ENCODE peak calls at places on chromosomes 7 and 10, in nine cellular contexts. J is HFF-Myc, O is tibial nerve, S is colonic mucosa, A is GM23338, N is RWPE1, E is A549, R is fibroblast of pulmonary artery, Q is suprapubic skin. Y is an unnamed sample.

GRCh38 chr7:103765891-103766290 is 223.6 kb downstream of the RELN start:
- DNase-seq in J (no peak), O (no peak), S (no peak), A (peak), N (no peak), E (no peak), R (no peak), Q (no peak), Y (no peak)

GRCh38 chr7:21749318-21749717 is 196.4 kb downstream of the CDCA7L start:
- DNase-seq in J (no peak), O (no peak), S (no peak), A (peak), N (no peak), E (no peak), R (no peak), Q (no peak), Y (no peak)

GRCh38 chr7:158917818-158918217 is 61.5 kb downstream of the DYNC2I1 start:
- DNase-seq in J (no peak), O (no peak), S (no peak), A (no peak), N (no peak), E (no peak), R (no peak), Q (no peak), Y (no peak)

GRCh38 chr10:665579-666091 is 23.8 kb downstream of the DIP2C start:
- DNase-seq in J (no peak), O (no peak), S (no peak), A (no peak), N (no peak), E (no peak), R (peak), Q (no peak), Y (peak)

GRCh38 chr10:103915794-103916193 is 2.2 kb downstream of the STN1 start:
- DNase-seq in J (no peak), O (no peak), S (no peak), A (no peak), N (no peak), E (no peak), R (no peak), Q (no peak), Y (no peak)

GRCh38 chr7:16647435-16647960 is 1.5 kb downstream of the BZW2 start:
- DNase-seq in J (no peak), O (no peak), S (no peak), A (no peak), N (no peak), E (no peak), R (no peak), Q (no peak), Y (no peak)

GRCh38 chr10:98415710-98416077 is 712 bp upstream of the PYROXD2 start:
- DNase-seq in J (no peak), O (peak), S (no peak), A (no peak), N (no peak), E (no peak), R (peak), Q (no peak), Y (no peak)

GRCh38 chr10:24882047-24882698 is 70.2 kb downstream of the PRTFDC1 start:
- DNase-seq in J (no peak), O (no peak), S (no peak), A (no peak), N (no peak), E (no peak), R (peak), Q (no peak), Y (no peak)

GRCh38 chr10:113775681-113776294 is 24.3 kb downstream of the PLEKHS1 start:
- DNase-seq in J (no peak), O (no peak), S (no peak), A (peak), N (no peak), E (peak), R (no peak), Q (no peak), Y (no peak)

GRCh38 chr10:96619803-96620773 is 33.3 kb upstream of the TM9SF3 start:
- DNase-seq in J (no peak), O (no peak), S (peak), A (no peak), N (no peak), E (no peak), R (peak), Q (no peak), Y (no peak)

GRCh38 chr7:57211428-57212100 is 79.3 kb upstream of the ZNF479 start:
- DNase-seq in J (no peak), O (no peak), S (no peak), A (no peak), N (no peak), E (no peak), R (no peak), Q (no peak), Y (no peak)

GRCh38 chr7:34752929-34753328 is 94.9 kb downstream of the NPSR1 start:
- DNase-seq in J (no peak), O (no peak), S (no peak), A (no peak), N (no peak), E (no peak), R (no peak), Q (no peak), Y (no peak)

GRCh38 chr7:25846722-25847121 is 305.3 kb upstream of the NFE2L3 start:
- DNase-seq in J (no peak), O (peak), S (peak), A (no peak), N (no peak), E (no peak), R (peak), Q (peak), Y (no peak)

GRCh38 chr10:112906945-112907344 is 43.1 kb upstream of the TCF7L2 start:
- DNase-seq in J (no peak), O (no peak), S (no peak), A (no peak), N (no peak), E (no peak), R (no peak), Q (no peak), Y (no peak)

GRCh38 chr7:106153891-106154449 is 41.9 kb upstream of the SYPL1 start:
- DNase-seq in J (peak), O (peak), S (peak), A (peak), N (peak), E (peak), R (peak), Q (peak), Y (peak)

GRCh38 chr7:28759373-28760013 is 198.6 kb downstream of the TRIL start:
- DNase-seq in J (no peak), O (no peak), S (no peak), A (peak), N (no peak), E (no peak), R (no peak), Q (no peak), Y (no peak)

GRCh38 chr10:63027533-63027932 is 105.6 kb upstream of the NRBF2 start:
- DNase-seq in J (no peak), O (peak), S (no peak), A (no peak), N (no peak), E (no peak), R (no peak), Q (no peak), Y (no peak)

GRCh38 chr7:159092701-159093121 is 52.0 kb downstream of the VIPR2 start:
- DNase-seq in J (no peak), O (no peak), S (no peak), A (no peak), N (no peak), E (no peak), R (no peak), Q (peak), Y (no peak)

GRCh38 chr10:32144817-32145688 is 88.8 kb upstream of the KIF5B start:
- DNase-seq in J (no peak), O (no peak), S (peak), A (no peak), N (no peak), E (no peak), R (no peak), Q (no peak), Y (no peak)

GRCh38 chr7:107661081-107661864 is 645 bp downstream of the SLC26A4 start:
- DNase-seq in J (no peak), O (peak), S (peak), A (peak), N (peak), E (no peak), R (peak), Q (peak), Y (peak)

GRCh38 chr7:110372685-110373084 is 718.2 kb upstream of the LRRN3 start:
- DNase-seq in J (no peak), O (no peak), S (no peak), A (no peak), N (no peak), E (no peak), R (no peak), Q (no peak), Y (no peak)

GRCh38 chr7:120792861-120793130 is 65.1 kb downstream of the TSPAN12 start:
- DNase-seq in J (no peak), O (no peak), S (no peak), A (no peak), N (no peak), E (no peak), R (no peak), Q (no peak), Y (no peak)

GRCh38 chr10:114825513-114826253 is 4.1 kb downstream of the FHIP2A start:
- DNase-seq in J (peak), O (no peak), S (no peak), A (no peak), N (no peak), E (no peak), R (peak), Q (no peak), Y (no peak)

GRCh38 chr10:37992083-37992482 is 15.6 kb upstream of the ZNF25 start:
- DNase-seq in J (no peak), O (no peak), S (no peak), A (no peak), N (no peak), E (no peak), R (no peak), Q (no peak), Y (no peak)

GRCh38 chr10:16545126-16545736 is 23.6 kb upstream of the C1QL3 start:
- DNase-seq in J (peak), O (no peak), S (no peak), A (peak), N (peak), E (peak), R (peak), Q (no peak), Y (no peak)

GRCh38 chr7:87452279-87452678 is 23.2 kb downstream of the ABCB4 start:
- DNase-seq in J (no peak), O (no peak), S (no peak), A (no peak), N (no peak), E (no peak), R (no peak), Q (no peak), Y (no peak)

GRCh38 chr10:96322275-96322674 is 18.0 kb downstream of the DNTT start:
- DNase-seq in J (no peak), O (no peak), S (no peak), A (no peak), N (no peak), E (no peak), R (no peak), Q (no peak), Y (no peak)

GRCh38 chr10:114195079-114195478 is 15.9 kb downstream of the TDRD1 start:
- DNase-seq in J (no peak), O (no peak), S (no peak), A (no peak), N (no peak), E (no peak), R (no peak), Q (no peak), Y (no peak)

GRCh38 chr7:13278020-13278419 is 590.6 kb downstream of the ARL4A start:
- DNase-seq in J (no peak), O (no peak), S (no peak), A (no peak), N (no peak), E (no peak), R (no peak), Q (no peak), Y (no peak)

GRCh38 chr7:1421946-1422345 is 37.3 kb downstream of the MICALL2 start:
- DNase-seq in J (no peak), O (no peak), S (no peak), A (no peak), N (no peak), E (no peak), R (no peak), Q (no peak), Y (no peak)

GRCh38 chr10:86759073-86759672 is 2.8 kb downstream of the BMPR1A start:
- DNase-seq in J (no peak), O (no peak), S (no peak), A (no peak), N (no peak), E (no peak), R (no peak), Q (no peak), Y (no peak)

GRCh38 chr7:130393799-130394411 is 13.6 kb downstream of the CPA1 start:
- DNase-seq in J (no peak), O (no peak), S (no peak), A (no peak), N (no peak), E (no peak), R (no peak), Q (no peak), Y (no peak)

GRCh38 chr10:131513445-131513844 is 201.9 kb upstream of the TCERG1L start:
- DNase-seq in J (no peak), O (no peak), S (no peak), A (no peak), N (no peak), E (no peak), R (no peak), Q (no peak), Y (no peak)

GRCh38 chr7:44693641-44694313 is 54.9 kb upstream of the ZMIZ2 start:
- DNase-seq in J (no peak), O (no peak), S (no peak), A (no peak), N (no peak), E (no peak), R (peak), Q (peak), Y (no peak)

GRCh38 chr7:155836216-155837125 is 24.2 kb upstream of the SHH start:
- DNase-seq in J (no peak), O (no peak), S (no peak), A (no peak), N (no peak), E (no peak), R (no peak), Q (peak), Y (no peak)

GRCh38 chr7:2008936-2009540 is 223.7 kb downstream of the MAD1L1 start:
- DNase-seq in J (no peak), O (no peak), S (no peak), A (no peak), N (no peak), E (no peak), R (no peak), Q (peak), Y (no peak)

GRCh38 chr10:103852189-103852711 is 3.1 kb downstream of the SH3PXD2A start:
- DNase-seq in J (no peak), O (no peak), S (peak), A (no peak), N (no peak), E (no peak), R (peak), Q (peak), Y (no peak)

DNA sequence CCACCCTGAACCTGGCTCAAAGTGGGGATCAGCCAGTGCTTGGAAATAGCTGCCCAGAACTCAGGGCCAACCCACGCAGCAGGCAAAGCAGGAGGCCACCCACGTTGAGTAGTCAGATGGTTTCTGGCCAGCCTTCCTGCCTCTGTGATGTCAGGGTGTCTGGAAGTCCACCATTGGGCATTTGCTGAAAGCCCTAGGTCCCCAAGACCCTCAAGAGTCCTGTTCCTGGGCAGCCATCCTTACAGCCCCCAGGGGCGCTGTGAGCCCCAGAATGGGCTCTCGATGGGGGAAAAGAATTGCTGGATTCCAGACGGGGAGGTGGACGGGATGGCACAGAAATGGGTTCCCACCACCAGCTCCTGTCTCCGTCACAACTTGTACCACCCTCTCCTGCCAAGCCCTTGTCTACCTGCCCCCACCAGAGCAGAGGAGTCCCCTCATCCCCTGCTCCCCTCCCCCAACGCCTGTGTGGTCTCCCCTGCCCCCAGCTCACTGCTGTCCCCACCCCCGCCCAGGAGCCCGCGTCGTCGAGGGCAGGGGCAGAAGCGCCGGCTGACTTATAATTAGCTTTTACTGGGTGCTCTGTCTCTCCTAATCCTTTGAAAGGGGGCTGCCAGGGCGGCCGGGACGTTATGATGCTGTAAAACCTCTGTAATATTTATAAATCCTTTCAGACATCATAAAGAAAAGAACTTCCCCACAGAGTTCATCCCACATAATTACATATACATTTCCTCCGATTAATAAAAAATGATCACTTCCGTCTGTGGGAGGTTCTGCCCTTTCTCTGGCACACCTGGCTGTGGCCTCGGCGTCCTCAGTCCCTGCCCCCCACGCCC is 3.8 kb downstream of the MYL10 start:
- DNase-seq in J (no peak), O (peak), S (no peak), A (peak), N (no peak), E (no peak), R (peak), Q (no peak), Y (no peak)
- TF ChIP-seq CTCF in J (peak), O (no peak), S (no peak), A (peak), N (no peak), E (no peak), R (no peak), Q (no peak), Y (peak)

DNA sequence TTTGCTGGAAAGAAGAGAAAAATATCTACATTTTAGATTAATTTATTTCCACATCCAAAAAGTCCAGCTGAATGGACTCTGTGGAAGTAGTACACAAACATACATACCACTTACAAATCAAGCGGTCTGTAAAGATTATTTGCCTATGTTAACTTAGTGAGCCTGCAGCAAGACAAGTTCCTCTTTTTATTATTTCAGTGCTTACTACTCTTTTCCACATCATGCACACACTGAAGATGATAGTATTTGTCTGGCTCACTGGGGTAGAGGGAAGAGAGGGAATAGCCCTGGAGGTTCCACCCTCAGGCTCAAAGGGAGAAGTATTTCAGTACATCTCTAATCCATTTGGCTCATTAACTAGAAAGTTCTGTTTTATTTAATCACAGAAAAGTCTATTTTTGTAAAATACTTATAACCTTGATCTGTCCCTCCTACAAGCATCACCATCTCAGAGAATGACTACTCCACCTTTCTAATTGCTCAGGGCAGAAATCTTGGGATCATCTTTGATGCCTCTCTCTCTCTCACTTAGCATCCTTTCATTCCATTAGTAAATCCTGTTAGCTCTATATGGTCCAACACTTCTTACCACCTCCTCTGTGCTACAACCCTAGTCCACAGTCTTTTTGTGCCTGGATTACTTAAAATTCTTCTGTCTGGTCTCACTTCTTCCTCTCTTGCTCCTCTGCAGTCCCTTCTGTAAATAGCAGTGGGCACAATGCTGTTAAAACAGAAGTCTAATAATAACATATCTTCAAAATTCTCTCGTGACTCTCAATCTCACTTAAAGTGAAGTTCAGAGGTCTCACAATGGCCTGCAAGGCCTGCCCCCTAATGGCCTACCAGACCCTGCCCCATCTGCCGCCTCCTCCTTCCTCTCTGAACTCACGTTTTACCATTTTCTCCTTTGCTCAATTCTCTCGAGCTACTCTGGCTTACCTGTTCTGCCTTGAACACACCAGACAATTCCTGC is 64.3 kb upstream of the CCDC6 start:
- DNase-seq in J (no peak), O (no peak), S (no peak), A (peak), N (no peak), E (no peak), R (no peak), Q (no peak), Y (no peak)
- TF ChIP-seq CTCF in J (no peak), O (no peak), S (no peak), A (peak), N (no peak), E (no peak), R (no peak), Q (no peak), Y (no peak)

GRCh38 chr7:85186083-85186520 is 754 bp downstream of the SEMA3D start:
- DNase-seq in J (peak), O (no peak), S (peak), A (peak), N (peak), E (peak), R (peak), Q (peak), Y (peak)

GRCh38 chr7:85185355-85186082 is 1.3 kb downstream of the SEMA3D start:
- DNase-seq in J (peak), O (peak), S (peak), A (peak), N (peak), E (peak), R (peak), Q (peak), Y (peak)

GRCh38 chr7:85186521-85187241 is at the start of gene SEMA3D:
- DNase-seq in J (peak), O (peak), S (peak), A (peak), N (peak), E (peak), R (peak), Q (peak), Y (peak)

GRCh38 chr7:85191383-85191782 is 4.5 kb upstream of the SEMA3D start:
- DNase-seq in J (no peak), O (no peak), S (no peak), A (peak), N (peak), E (peak), R (peak), Q (no peak), Y (no peak)
- TF ChIP-seq CTCF in J (no peak), O (no peak), S (no peak), A (peak), N (peak), E (peak), R (peak), Q (no peak), Y (peak)

GRCh38 chr10:8435186-8436055 is 380.9 kb downstream of the GATA3 start:
- DNase-seq in J (no peak), O (no peak), S (no peak), A (no peak), N (peak), E (no peak), R (no peak), Q (peak), Y (no peak)
- TF ChIP-seq CTCF in J (no peak), O (no peak), S (no peak), A (no peak), N (no peak), E (no peak), R (no peak), Q (no peak), Y (no peak)

DNA sequence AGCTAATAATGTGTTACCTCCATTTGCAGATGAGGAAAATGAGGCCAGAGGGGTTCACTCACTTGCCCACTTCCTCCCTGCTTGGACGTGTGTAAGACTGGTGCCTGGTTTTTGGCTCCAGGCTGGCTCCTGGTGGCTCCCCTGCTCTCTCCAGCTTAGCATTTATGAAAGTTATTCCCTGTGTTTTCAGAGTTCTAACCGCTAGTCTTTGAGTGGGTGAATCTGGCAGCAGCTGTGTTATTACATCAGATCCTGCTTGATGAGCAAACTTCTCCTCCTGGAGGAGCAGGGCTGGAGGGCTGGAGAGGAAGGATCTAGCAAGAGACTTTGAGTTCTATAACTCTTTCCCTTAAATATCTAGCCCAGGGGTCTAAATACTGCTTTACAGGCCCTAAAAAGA is 80.9 kb upstream of the AGBL3 start:
- DNase-seq in J (peak), O (peak), S (peak), A (no peak), N (no peak), E (no peak), R (peak), Q (no peak), Y (no peak)
- TF ChIP-seq CTCF in J (peak), O (peak), S (no peak), A (no peak), N (no peak), E (no peak), R (peak), Q (no peak), Y (no peak)

GRCh38 chr10:27241640-27242472 is 1.3 kb upstream of the ACBD5 start:
- DNase-seq in J (peak), O (peak), S (peak), A (peak), N (peak), E (peak), R (peak), Q (peak), Y (peak)
- TF ChIP-seq CTCF in J (peak), O (peak), S (no peak), A (peak), N (peak), E (peak), R (peak), Q (peak), Y (peak)

Y was measured in progenitor cell of endocrine pancreas.